ENCODE peak calls at places on chromosomes 6 and 20, in four cellular contexts. One of them, this sample, is unnamed.

GRCh38 chr6:90605749-90606344 is 19.0 kb upstream of the MAP3K7 start:
- DNase-seq in CD8-positive, alpha-beta T cell: no peak
- DNase-seq in anterior cingulate cortex: no peak
- DNase-seq in stimulated activated CD8-positive, alpha-beta memory T cell treated with anti-CD3 and anti-CD28 coated beads, Interleukin-4, amount 100 ng/mL, for 24 hours: no peak
- DNase-seq in this sample: no peak

GRCh38 chr6:11734861-11735652 is 43.5 kb downstream of the ADTRP start:
- DNase-seq in CD8-positive, alpha-beta T cell: no peak
- DNase-seq in anterior cingulate cortex: no peak
- DNase-seq in stimulated activated CD8-positive, alpha-beta memory T cell treated with anti-CD3 and anti-CD28 coated beads, Interleukin-4, amount 100 ng/mL, for 24 hours: no peak
- DNase-seq in this sample: no peak

GRCh38 chr6:44715188-44715587 is 327.7 kb downstream of the CDC5L start:
- DNase-seq in CD8-positive, alpha-beta T cell: no peak
- DNase-seq in anterior cingulate cortex: no peak
- DNase-seq in stimulated activated CD8-positive, alpha-beta memory T cell treated with anti-CD3 and anti-CD28 coated beads, Interleukin-4, amount 100 ng/mL, for 24 hours: no peak
- DNase-seq in this sample: no peak

GRCh38 chr6:2658788-2659187 is 91.9 kb downstream of the MYLK4 start:
- DNase-seq in CD8-positive, alpha-beta T cell: no peak
- DNase-seq in anterior cingulate cortex: no peak
- DNase-seq in stimulated activated CD8-positive, alpha-beta memory T cell treated with anti-CD3 and anti-CD28 coated beads, Interleukin-4, amount 100 ng/mL, for 24 hours: no peak
- DNase-seq in this sample: no peak

GRCh38 chr6:136499370-136499769 is 50.9 kb downstream of the MAP7 start:
- DNase-seq in CD8-positive, alpha-beta T cell: no peak
- DNase-seq in anterior cingulate cortex: no peak
- DNase-seq in stimulated activated CD8-positive, alpha-beta memory T cell treated with anti-CD3 and anti-CD28 coated beads, Interleukin-4, amount 100 ng/mL, for 24 hours: no peak
- DNase-seq in this sample: no peak

GRCh38 chr20:62766716-62767115 is 29.6 kb upstream of the MRGBP start:
- DNase-seq in CD8-positive, alpha-beta T cell: peak
- DNase-seq in anterior cingulate cortex: no peak
- DNase-seq in stimulated activated CD8-positive, alpha-beta memory T cell treated with anti-CD3 and anti-CD28 coated beads, Interleukin-4, amount 100 ng/mL, for 24 hours: no peak
- DNase-seq in this sample: no peak

GRCh38 chr6:152948150-152948768 is 34.6 kb downstream of the FBXO5 start:
- DNase-seq in CD8-positive, alpha-beta T cell: no peak
- DNase-seq in anterior cingulate cortex: no peak
- DNase-seq in stimulated activated CD8-positive, alpha-beta memory T cell treated with anti-CD3 and anti-CD28 coated beads, Interleukin-4, amount 100 ng/mL, for 24 hours: no peak
- DNase-seq in this sample: no peak

GRCh38 chr20:21661488-21662055 is 43.9 kb upstream of the PAX1 start:
- DNase-seq in CD8-positive, alpha-beta T cell: no peak
- DNase-seq in anterior cingulate cortex: no peak
- DNase-seq in stimulated activated CD8-positive, alpha-beta memory T cell treated with anti-CD3 and anti-CD28 coated beads, Interleukin-4, amount 100 ng/mL, for 24 hours: no peak
- DNase-seq in this sample: no peak

GRCh38 chr20:46255440-46256104 is 52.7 kb downstream of the CDH22 start:
- DNase-seq in CD8-positive, alpha-beta T cell: peak
- DNase-seq in anterior cingulate cortex: peak
- DNase-seq in stimulated activated CD8-positive, alpha-beta memory T cell treated with anti-CD3 and anti-CD28 coated beads, Interleukin-4, amount 100 ng/mL, for 24 hours: no peak
- DNase-seq in this sample: no peak

GRCh38 chr6:112188906-112189305 is 65.5 kb downstream of the LAMA4 start:
- DNase-seq in CD8-positive, alpha-beta T cell: no peak
- DNase-seq in anterior cingulate cortex: no peak
- DNase-seq in stimulated activated CD8-positive, alpha-beta memory T cell treated with anti-CD3 and anti-CD28 coated beads, Interleukin-4, amount 100 ng/mL, for 24 hours: no peak
- DNase-seq in this sample: no peak

GRCh38 chr20:9112541-9113515 is 43.9 kb downstream of the PLCB4 start:
- DNase-seq in CD8-positive, alpha-beta T cell: no peak
- DNase-seq in anterior cingulate cortex: no peak
- DNase-seq in stimulated activated CD8-positive, alpha-beta memory T cell treated with anti-CD3 and anti-CD28 coated beads, Interleukin-4, amount 100 ng/mL, for 24 hours: no peak
- DNase-seq in this sample: no peak

GRCh38 chr6:82410151-82410621 is 46.6 kb downstream of the TPBG start:
- DNase-seq in CD8-positive, alpha-beta T cell: no peak
- DNase-seq in anterior cingulate cortex: no peak
- DNase-seq in stimulated activated CD8-positive, alpha-beta memory T cell treated with anti-CD3 and anti-CD28 coated beads, Interleukin-4, amount 100 ng/mL, for 24 hours: no peak
- DNase-seq in this sample: no peak

GRCh38 chr6:151681426-151682059 is 125.9 kb upstream of the ESR1 start:
- DNase-seq in CD8-positive, alpha-beta T cell: no peak
- DNase-seq in anterior cingulate cortex: no peak
- DNase-seq in stimulated activated CD8-positive, alpha-beta memory T cell treated with anti-CD3 and anti-CD28 coated beads, Interleukin-4, amount 100 ng/mL, for 24 hours: no peak
- DNase-seq in this sample: no peak

GRCh38 chr6:119138906-119139541 is 60.6 kb upstream of the FAM184A start:
- DNase-seq in CD8-positive, alpha-beta T cell: no peak
- DNase-seq in anterior cingulate cortex: no peak
- DNase-seq in stimulated activated CD8-positive, alpha-beta memory T cell treated with anti-CD3 and anti-CD28 coated beads, Interleukin-4, amount 100 ng/mL, for 24 hours: no peak
- DNase-seq in this sample: no peak

GRCh38 chr20:62820962-62821725 is 4.3 kb downstream of the COL9A3 start:
- DNase-seq in CD8-positive, alpha-beta T cell: no peak
- DNase-seq in anterior cingulate cortex: no peak
- DNase-seq in stimulated activated CD8-positive, alpha-beta memory T cell treated with anti-CD3 and anti-CD28 coated beads, Interleukin-4, amount 100 ng/mL, for 24 hours: no peak
- DNase-seq in this sample: no peak

GRCh38 chr6:105270511-105270910 is 90.7 kb upstream of the POPDC3 start:
- DNase-seq in CD8-positive, alpha-beta T cell: no peak
- DNase-seq in anterior cingulate cortex: no peak
- DNase-seq in stimulated activated CD8-positive, alpha-beta memory T cell treated with anti-CD3 and anti-CD28 coated beads, Interleukin-4, amount 100 ng/mL, for 24 hours: no peak
- DNase-seq in this sample: no peak

GRCh38 chr6:143196525-143197225 is 136.0 kb downstream of the AIG1 start:
- DNase-seq in CD8-positive, alpha-beta T cell: no peak
- DNase-seq in anterior cingulate cortex: no peak
- DNase-seq in stimulated activated CD8-positive, alpha-beta memory T cell treated with anti-CD3 and anti-CD28 coated beads, Interleukin-4, amount 100 ng/mL, for 24 hours: no peak
- DNase-seq in this sample: no peak

GRCh38 chr6:46719099-46719498 is 16.1 kb downstream of the PLA2G7 start:
- DNase-seq in CD8-positive, alpha-beta T cell: no peak
- DNase-seq in anterior cingulate cortex: no peak
- DNase-seq in stimulated activated CD8-positive, alpha-beta memory T cell treated with anti-CD3 and anti-CD28 coated beads, Interleukin-4, amount 100 ng/mL, for 24 hours: no peak
- DNase-seq in this sample: no peak

GRCh38 chr6:153511896-153512496 is 380.9 kb upstream of the RGS17 start:
- DNase-seq in CD8-positive, alpha-beta T cell: no peak
- DNase-seq in anterior cingulate cortex: no peak
- DNase-seq in stimulated activated CD8-positive, alpha-beta memory T cell treated with anti-CD3 and anti-CD28 coated beads, Interleukin-4, amount 100 ng/mL, for 24 hours: no peak
- DNase-seq in this sample: peak

GRCh38 chr20:49729780-49730179 is 16.1 kb upstream of the B4GALT5 start:
- DNase-seq in CD8-positive, alpha-beta T cell: no peak
- DNase-seq in anterior cingulate cortex: no peak
- DNase-seq in stimulated activated CD8-positive, alpha-beta memory T cell treated with anti-CD3 and anti-CD28 coated beads, Interleukin-4, amount 100 ng/mL, for 24 hours: no peak
- DNase-seq in this sample: no peak

GRCh38 chr6:12331951-12332749 is 42.0 kb downstream of the EDN1 start:
- DNase-seq in CD8-positive, alpha-beta T cell: no peak
- DNase-seq in anterior cingulate cortex: no peak
- DNase-seq in stimulated activated CD8-positive, alpha-beta memory T cell treated with anti-CD3 and anti-CD28 coated beads, Interleukin-4, amount 100 ng/mL, for 24 hours: no peak
- DNase-seq in this sample: no peak

GRCh38 chr20:59835448-59836395 is 97.7 kb downstream of the SYCP2 start:
- DNase-seq in CD8-positive, alpha-beta T cell: no peak
- DNase-seq in anterior cingulate cortex: peak
- DNase-seq in stimulated activated CD8-positive, alpha-beta memory T cell treated with anti-CD3 and anti-CD28 coated beads, Interleukin-4, amount 100 ng/mL, for 24 hours: no peak
- DNase-seq in this sample: no peak

GRCh38 chr20:33666293-33667244 is at the start of gene ACTL10:
- DNase-seq in CD8-positive, alpha-beta T cell: peak
- DNase-seq in anterior cingulate cortex: peak
- DNase-seq in stimulated activated CD8-positive, alpha-beta memory T cell treated with anti-CD3 and anti-CD28 coated beads, Interleukin-4, amount 100 ng/mL, for 24 hours: peak
- DNase-seq in this sample: peak

GRCh38 chr6:88472731-88473130 is 306.6 kb upstream of the CNR1 start:
- DNase-seq in CD8-positive, alpha-beta T cell: no peak
- DNase-seq in anterior cingulate cortex: no peak
- DNase-seq in stimulated activated CD8-positive, alpha-beta memory T cell treated with anti-CD3 and anti-CD28 coated beads, Interleukin-4, amount 100 ng/mL, for 24 hours: no peak
- DNase-seq in this sample: no peak

GRCh38 chr6:130296854-130297253 is 69.0 kb upstream of the TMEM200A start:
- DNase-seq in CD8-positive, alpha-beta T cell: no peak
- DNase-seq in anterior cingulate cortex: no peak
- DNase-seq in stimulated activated CD8-positive, alpha-beta memory T cell treated with anti-CD3 and anti-CD28 coated beads, Interleukin-4, amount 100 ng/mL, for 24 hours: no peak
- DNase-seq in this sample: no peak

GRCh38 chr20:54295686-54296085 is 87.8 kb downstream of the PFDN4 start:
- DNase-seq in CD8-positive, alpha-beta T cell: no peak
- DNase-seq in anterior cingulate cortex: no peak
- DNase-seq in stimulated activated CD8-positive, alpha-beta memory T cell treated with anti-CD3 and anti-CD28 coated beads, Interleukin-4, amount 100 ng/mL, for 24 hours: no peak
- DNase-seq in this sample: no peak

GRCh38 chr6:112839525-112839961 is 492.4 kb downstream of the RFPL4B start:
- DNase-seq in CD8-positive, alpha-beta T cell: no peak
- DNase-seq in anterior cingulate cortex: no peak
- DNase-seq in stimulated activated CD8-positive, alpha-beta memory T cell treated with anti-CD3 and anti-CD28 coated beads, Interleukin-4, amount 100 ng/mL, for 24 hours: no peak
- DNase-seq in this sample: no peak

GRCh38 chr6:40723967-40724366 is 136.8 kb upstream of the LRFN2 start:
- DNase-seq in CD8-positive, alpha-beta T cell: no peak
- DNase-seq in anterior cingulate cortex: peak
- DNase-seq in stimulated activated CD8-positive, alpha-beta memory T cell treated with anti-CD3 and anti-CD28 coated beads, Interleukin-4, amount 100 ng/mL, for 24 hours: no peak
- DNase-seq in this sample: no peak

GRCh38 chr20:50575869-50576720 is 65.9 kb downstream of the PTPN1 start:
- DNase-seq in CD8-positive, alpha-beta T cell: peak
- DNase-seq in anterior cingulate cortex: peak
- DNase-seq in stimulated activated CD8-positive, alpha-beta memory T cell treated with anti-CD3 and anti-CD28 coated beads, Interleukin-4, amount 100 ng/mL, for 24 hours: peak
- DNase-seq in this sample: no peak

GRCh38 chr6:128600397-128600951 is 80.1 kb upstream of the PTPRK start:
- DNase-seq in CD8-positive, alpha-beta T cell: no peak
- DNase-seq in anterior cingulate cortex: no peak
- DNase-seq in stimulated activated CD8-positive, alpha-beta memory T cell treated with anti-CD3 and anti-CD28 coated beads, Interleukin-4, amount 100 ng/mL, for 24 hours: no peak
- DNase-seq in this sample: peak

GRCh38 chr6:136547336-136547735 is 2.9 kb downstream of the MAP7 start:
- DNase-seq in CD8-positive, alpha-beta T cell: no peak
- DNase-seq in anterior cingulate cortex: no peak
- DNase-seq in stimulated activated CD8-positive, alpha-beta memory T cell treated with anti-CD3 and anti-CD28 coated beads, Interleukin-4, amount 100 ng/mL, for 24 hours: no peak
- DNase-seq in this sample: no peak

GRCh38 chr6:135243871-135244796 is 63.0 kb downstream of the MYB start:
- DNase-seq in CD8-positive, alpha-beta T cell: no peak
- DNase-seq in anterior cingulate cortex: no peak
- DNase-seq in stimulated activated CD8-positive, alpha-beta memory T cell treated with anti-CD3 and anti-CD28 coated beads, Interleukin-4, amount 100 ng/mL, for 24 hours: no peak
- DNase-seq in this sample: no peak

GRCh38 chr20:3935295-3935955 is 46.2 kb downstream of the PANK2 start:
- DNase-seq in CD8-positive, alpha-beta T cell: no peak
- DNase-seq in anterior cingulate cortex: no peak
- DNase-seq in stimulated activated CD8-positive, alpha-beta memory T cell treated with anti-CD3 and anti-CD28 coated beads, Interleukin-4, amount 100 ng/mL, for 24 hours: no peak
- DNase-seq in this sample: no peak

GRCh38 chr6:143940011-143940597 is 68.0 kb downstream of the PLAGL1 start:
- DNase-seq in CD8-positive, alpha-beta T cell: peak
- DNase-seq in anterior cingulate cortex: no peak
- DNase-seq in stimulated activated CD8-positive, alpha-beta memory T cell treated with anti-CD3 and anti-CD28 coated beads, Interleukin-4, amount 100 ng/mL, for 24 hours: peak
- DNase-seq in this sample: peak

GRCh38 chr20:5511082-5511481 is 194.3 kb upstream of the PROKR2 start:
- DNase-seq in CD8-positive, alpha-beta T cell: no peak
- DNase-seq in anterior cingulate cortex: no peak
- DNase-seq in stimulated activated CD8-positive, alpha-beta memory T cell treated with anti-CD3 and anti-CD28 coated beads, Interleukin-4, amount 100 ng/mL, for 24 hours: no peak
- DNase-seq in this sample: no peak

GRCh38 chr6:137709424-137710281 is 157.4 kb upstream of the TNFAIP3 start:
- DNase-seq in CD8-positive, alpha-beta T cell: no peak
- DNase-seq in anterior cingulate cortex: no peak
- DNase-seq in stimulated activated CD8-positive, alpha-beta memory T cell treated with anti-CD3 and anti-CD28 coated beads, Interleukin-4, amount 100 ng/mL, for 24 hours: no peak
- DNase-seq in this sample: no peak

This sample was measured in GM12891.